ENCODE peak calls at places on chromosomes 5 and 9, in four cellular contexts. One of them, this sample, is unnamed.

GRCh38 chr9:91421022-91421765 is 2.4 kb downstream of the NFIL3 start:
- DNase-seq in NCI-H2081: no peak
- DNase-seq in WTC11: peak
- DNase-seq in SK-MEL-5: peak
- DNase-seq in this sample: peak

GRCh38 chr5:89117131-89117644 is 234.2 kb upstream of the MEF2C start:
- DNase-seq in NCI-H2081: no peak
- DNase-seq in WTC11: no peak
- DNase-seq in SK-MEL-5: no peak
- DNase-seq in this sample: peak

GRCh38 chr9:21964925-21965385 is 29.2 kb downstream of the CDKN2A start:
- DNase-seq in NCI-H2081: no peak
- DNase-seq in WTC11: no peak
- DNase-seq in SK-MEL-5: no peak
- DNase-seq in this sample: peak

GRCh38 chr5:16616536-16617271 is at the start of gene RETREG1:
- DNase-seq in NCI-H2081: peak
- DNase-seq in WTC11: peak
- DNase-seq in SK-MEL-5: peak
- DNase-seq in this sample: no peak

GRCh38 chr5:141867651-141868050 is 10.6 kb downstream of the PCDH1 start:
- DNase-seq in NCI-H2081: no peak
- DNase-seq in WTC11: no peak
- DNase-seq in SK-MEL-5: no peak
- DNase-seq in this sample: no peak

GRCh38 chr5:64766934-64767333 is 1.6 kb downstream of the SREK1IP1 start:
- DNase-seq in NCI-H2081: no peak
- DNase-seq in WTC11: no peak
- DNase-seq in SK-MEL-5: no peak
- DNase-seq in this sample: no peak

GRCh38 chr9:120730661-120731514 is 16.6 kb upstream of the MEGF9 start:
- DNase-seq in NCI-H2081: no peak
- DNase-seq in WTC11: no peak
- DNase-seq in SK-MEL-5: peak
- DNase-seq in this sample: no peak

GRCh38 chr5:133761606-133762005 is 149.3 kb upstream of the FSTL4 start:
- DNase-seq in NCI-H2081: no peak
- DNase-seq in WTC11: no peak
- DNase-seq in SK-MEL-5: no peak
- DNase-seq in this sample: no peak

GRCh38 chr9:2697492-2697891 is 19.8 kb upstream of the KCNV2 start:
- DNase-seq in NCI-H2081: no peak
- DNase-seq in WTC11: no peak
- DNase-seq in SK-MEL-5: no peak
- DNase-seq in this sample: no peak

GRCh38 chr5:15991586-15991985 is 188.0 kb downstream of the MARCHF11 start:
- DNase-seq in NCI-H2081: no peak
- DNase-seq in WTC11: no peak
- DNase-seq in SK-MEL-5: no peak
- DNase-seq in this sample: peak